ENCODE peak calls at places on chromosomes 7 and 10, in six cellular contexts. O is stimulated activated CD4-positive, alpha-beta T cell treated with anti-CD3 and anti-CD28 coated beads, Interleukin-12 subunit alpha, Interleukin-12 subunit beta, amount 100 ng/mL, for 24 hours; H is neuronal stem cell; W is hepatocyte; C is NCI-H1417; E is adrenal gland. B is an unnamed sample.

GRCh38 chr7:22712999-22713398 is 14.0 kb upstream of the IL6 start:
- DNase-seq in H (no peak), E (no peak), O (no peak), C (no peak), W (no peak), B (no peak)

GRCh38 chr7:43076189-43076605 is 36.2 kb upstream of the HECW1 start:
- DNase-seq in E (no peak), H (no peak), O (no peak), C (no peak), W (no peak), B (peak; percentile 65)

GRCh38 chr7:51630933-51631332 is 314.3 kb upstream of the COBL start:
- DNase-seq in H (no peak), W (no peak), C (no peak), O (no peak), E (no peak), B (no peak)

GRCh38 chr7:116152276-116152675 is 58.1 kb upstream of the TES start:
- DNase-seq in O (no peak), C (no peak), W (no peak), E (no peak), H (no peak), B (no peak)

GRCh38 chr7:116218051-116218645 is 7.8 kb downstream of the TES start:
- DNase-seq in E (peak; percentile 41), W (peak; percentile 41), O (no peak), H (no peak), C (no peak), B (peak; percentile 29)

GRCh38 chr10:127148933-127149220 is 47.5 kb downstream of the INSYN2A start:
- DNase-seq in W (no peak), E (no peak), H (no peak), C (no peak), O (no peak), B (no peak)

GRCh38 chr10:113736576-113736975 is 14.9 kb upstream of the PLEKHS1 start:
- DNase-seq in C (no peak), O (no peak), E (no peak), H (no peak), W (no peak), B (peak; percentile 30)

GRCh38 chr10:101162677-101163076 is 31.6 kb downstream of the TLX1 start:
- DNase-seq in O (no peak), W (no peak), E (no peak), C (no peak), H (no peak), B (no peak)

GRCh38 chr7:11345621-11346020 is 371.9 kb downstream of the PHF14 start:
- DNase-seq in C (no peak), E (no peak), O (no peak), H (no peak), W (no peak), B (no peak)

GRCh38 chr7:114650491-114650890 is 235.9 kb downstream of the FOXP2 start:
- DNase-seq in E (no peak), O (no peak), W (no peak), C (peak; percentile 34), H (no peak), B (peak; percentile 47)

GRCh38 chr10:102131286-102132170 is 1.3 kb upstream of the PPRC1 start:
- DNase-seq in C (no peak), H (no peak), O (no peak), W (no peak), E (no peak), B (peak; percentile 90)

GRCh38 chr7:45080265-45080957 is 8.4 kb downstream of the NACAD start:
- DNase-seq in W (no peak), O (no peak), C (no peak), E (no peak), H (no peak), B (peak; percentile 34)

GRCh38 chr7:148747274-148747673 is 48.6 kb downstream of the CUL1 start:
- DNase-seq in O (no peak), H (no peak), W (peak; percentile 57), C (peak; percentile 9), E (no peak), B (peak; percentile 94)

GRCh38 chr7:145884716-145885514 is 231.7 kb upstream of the CNTNAP2 start:
- DNase-seq in E (no peak), H (no peak), O (no peak), C (peak; percentile 86), W (no peak), B (peak; percentile 95)

GRCh38 chr10:13837966-13838365 is 251.2 kb downstream of the PRPF18 start:
- DNase-seq in O (no peak), E (no peak), C (no peak), W (no peak), H (no peak), B (no peak)

GRCh38 chr10:101818958-101819633 is 852 bp upstream of the OGA start:
- DNase-seq in O (no peak), W (peak; percentile 66), H (no peak), C (peak; percentile 34), E (peak; percentile 51), B (peak; percentile 93)

GRCh38 chr10:67809107-67809506 is 28.9 kb downstream of the DNAJC12 start:
- DNase-seq in E (no peak), C (no peak), W (no peak), H (no peak), O (no peak), B (no peak)

GRCh38 chr7:103071000-103071399 is 3.6 kb downstream of the FBXL13 start:
- DNase-seq in W (no peak), H (no peak), O (no peak), E (no peak), C (no peak), B (no peak)

GRCh38 chr10:115762029-115762428 is 511.0 kb downstream of the GFRA1 start:
- DNase-seq in O (no peak), C (no peak), H (no peak), E (no peak), W (no peak), B (no peak)

GRCh38 chr10:102429468-102429867 is 2.9 kb downstream of the CUEDC2 start:
- DNase-seq in E (no peak), W (peak; percentile 3), H (no peak), O (no peak), C (no peak), B (no peak)

GRCh38 chr10:91135113-91135512 is 85.3 kb upstream of the PCGF5 start:
- DNase-seq in C (no peak), E (no peak), H (no peak), W (no peak), O (no peak), B (no peak)

GRCh38 chr10:80660736-80661135 is 123.0 kb downstream of the SH2D4B start:
- DNase-seq in O (no peak), H (no peak), E (no peak), C (no peak), W (no peak), B (no peak)

GRCh38 chr7:27759491-27759890 is 19.5 kb downstream of the TAX1BP1 start:
- DNase-seq in W (no peak), E (no peak), O (no peak), C (no peak), H (no peak), B (no peak)

GRCh38 chr7:150855046-150855445 is 2.7 kb downstream of the AOC1 start:
- DNase-seq in W (no peak), H (no peak), O (no peak), E (no peak), C (no peak), B (no peak)

GRCh38 chr10:94066411-94066810 is 72.7 kb downstream of the PLCE1 start:
- DNase-seq in E (no peak), W (peak; percentile 74), C (no peak), H (peak; percentile 57), O (no peak), B (peak; percentile 6)

GRCh38 chr7:50396856-50397255 is 53.3 kb downstream of the FIGNL1 start:
- DNase-seq in E (no peak), O (no peak), H (no peak), W (no peak), C (no peak), B (no peak)

GRCh38 chr7:153151766-153152165 is 392.2 kb downstream of the ACTR3B start:
- DNase-seq in C (no peak), H (no peak), E (no peak), W (no peak), O (no peak), B (peak; percentile 52)

GRCh38 chr10:4543943-4544540 is 282.0 kb upstream of the AKR1E2 start:
- DNase-seq in W (no peak), O (no peak), C (no peak), E (no peak), H (no peak), B (no peak)

GRCh38 chr7:100107125-100107737 is 5.8 kb downstream of the AP4M1 start:
- DNase-seq in W (no peak), E (no peak), H (no peak), C (no peak), O (no peak), B (no peak)

GRCh38 chr7:51121945-51122425 is 194.6 kb downstream of the COBL start:
- DNase-seq in E (peak; percentile 31), W (no peak), O (no peak), H (peak; percentile 8), C (peak; percentile 67), B (no peak)

GRCh38 chr10:92914478-92915066 is 66.3 kb downstream of the EXOC6 start:
- DNase-seq in O (peak; percentile 18), C (peak; percentile 45), W (peak; percentile 79), E (peak; percentile 68), H (peak; percentile 41), B (peak; percentile 81)

GRCh38 chr7:99562832-99563231 is 4.4 kb downstream of the ZNF655 start:
- DNase-seq in C (no peak), O (no peak), W (peak; percentile 83), H (no peak), E (peak; percentile 54), B (peak; percentile 75)

GRCh38 chr10:96310359-96310669 is 6.1 kb downstream of the DNTT start:
- DNase-seq in H (no peak), W (no peak), C (no peak), O (no peak), E (no peak), B (no peak)